ENCODE peak calls at places on chromosomes 6 and 20, in six cellular contexts. X is WTC11, G is osteoblast, U is cardiac muscle cell, K is mesothelial cell of epicardium, E is endodermal cell. C is an unnamed sample.

GRCh38 chr6:125264476-125264875 is 37.3 kb downstream of the HDDC2 start:
- DNase-seq in X (no peak), U (no peak), K (no peak), E (no peak), G (no peak), C (no peak)

GRCh38 chr6:121394151-121394550 is 41.3 kb upstream of the GJA1 start:
- DNase-seq in E (no peak), U (no peak), K (no peak), G (no peak), X (no peak), C (no peak)

GRCh38 chr6:129195666-129196065 is 312.7 kb downstream of the LAMA2 start:
- DNase-seq in E (no peak), X (no peak), G (no peak), U (no peak), K (no peak), C (no peak)

GRCh38 chr20:36128463-36129176 is 25.9 kb upstream of the EPB41L1 start:
- DNase-seq in E (no peak), G (peak), U (peak), X (no peak), K (no peak), C (no peak)

GRCh38 chr6:47651505-47651944 is 46.9 kb upstream of the ADGRF4 start:
- DNase-seq in G (no peak), X (no peak), K (no peak), E (no peak), U (peak), C (no peak)

GRCh38 chr20:37388831-37389230 is 42.9 kb downstream of the SRC start:
- DNase-seq in E (peak), K (no peak), U (no peak), G (peak), X (no peak), C (no peak)

GRCh38 chr6:69026715-69027114 is 391.6 kb downstream of the ADGRB3 start:
- DNase-seq in X (no peak), K (no peak), U (no peak), E (no peak), G (no peak), C (no peak)

GRCh38 chr6:141758430-141758829 is 374.3 kb upstream of the GJE1 start:
- DNase-seq in K (no peak), G (no peak), E (no peak), U (no peak), X (no peak), C (no peak)

GRCh38 chr20:41087777-41088176 is 49.6 kb upstream of the PLCG1 start:
- DNase-seq in X (no peak), E (no peak), K (no peak), G (no peak), U (no peak), C (no peak)

GRCh38 chr20:49685161-49685601 is 28.5 kb downstream of the B4GALT5 start:
- DNase-seq in X (no peak), K (no peak), G (peak), E (no peak), U (no peak), C (no peak)

GRCh38 chr6:3086282-3086946 is 18.1 kb downstream of the RIPK1 start:
- DNase-seq in E (no peak), K (no peak), G (no peak), U (no peak), X (no peak), C (no peak)

GRCh38 chr6:138657026-138657425 is 116.5 kb upstream of the CCDC28A start:
- DNase-seq in G (no peak), E (no peak), X (no peak), K (no peak), U (no peak), C (no peak)

GRCh38 chr6:16481680-16482079 is 243.3 kb downstream of the GMPR start:
- DNase-seq in X (no peak), G (no peak), U (peak), E (no peak), K (no peak), C (no peak)

GRCh38 chr20:30500829-30501440 is 756.5 kb upstream of the DEFB115 start:
- DNase-seq in K (no peak), G (peak), U (no peak), X (no peak), E (no peak), C (no peak)
- TF ChIP-seq CTCF in K (no peak), G (no peak), U (no peak), X (no peak), E (no peak), C (no peak)

GRCh38 chr6:49915035-49915434 is 48.7 kb upstream of the CRISP1 start:
- DNase-seq in K (no peak), E (peak), X (no peak), G (no peak), U (no peak), C (no peak)
- TF ChIP-seq CTCF in K (no peak), E (peak), X (no peak), G (no peak), U (no peak), C (no peak)

DNA sequence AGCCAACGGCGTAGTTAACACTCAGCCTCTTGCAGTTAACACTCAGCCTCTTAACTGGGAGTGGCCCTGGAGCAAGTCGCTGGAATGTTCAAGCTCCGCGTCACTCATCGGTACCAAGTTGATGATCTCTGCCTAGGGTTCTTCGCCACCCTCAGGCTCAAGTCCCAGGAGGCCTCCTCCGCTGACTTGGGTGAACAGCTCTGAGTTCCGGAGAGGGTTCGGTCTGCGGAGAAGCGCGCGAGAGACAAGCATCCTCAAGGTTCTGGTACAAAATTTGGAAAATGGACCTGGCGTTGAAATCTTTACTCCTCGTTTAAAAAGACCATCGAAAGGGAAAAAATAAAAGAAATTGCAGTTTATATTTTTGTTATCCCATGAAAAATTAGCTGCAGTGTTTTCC is 876 bp upstream of the DSP start:
- DNase-seq in G (peak), U (no peak), E (peak), K (no peak), X (peak), C (no peak)
- TF ChIP-seq CTCF in G (no peak), U (no peak), E (no peak), K (no peak), X (no peak), C (no peak)

DNA sequence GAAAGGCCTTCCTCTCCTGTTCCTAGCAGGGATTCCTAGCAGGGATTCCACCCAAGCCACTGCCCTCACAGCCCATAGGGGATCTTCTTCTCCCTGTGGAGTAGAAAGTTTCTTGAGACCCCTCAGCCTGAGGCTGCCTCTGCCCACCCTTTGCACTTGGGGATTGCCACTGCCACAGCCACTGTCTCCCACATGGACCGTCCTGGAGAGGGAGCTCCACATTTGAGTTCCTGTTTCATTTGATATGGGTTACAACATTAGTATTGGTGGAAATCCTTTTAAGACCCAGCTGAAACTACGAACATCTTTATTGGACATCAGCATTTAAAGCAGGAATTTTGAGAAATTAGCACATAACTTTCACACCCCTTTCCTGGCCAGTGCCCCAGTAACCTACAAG is 25.6 kb downstream of the HLA-G start:
- DNase-seq in E (no peak), K (no peak), G (no peak), U (no peak), X (no peak), C (no peak)
- TF ChIP-seq CTCF in E (no peak), K (no peak), G (no peak), U (no peak), X (no peak), C (no peak)

DNA sequence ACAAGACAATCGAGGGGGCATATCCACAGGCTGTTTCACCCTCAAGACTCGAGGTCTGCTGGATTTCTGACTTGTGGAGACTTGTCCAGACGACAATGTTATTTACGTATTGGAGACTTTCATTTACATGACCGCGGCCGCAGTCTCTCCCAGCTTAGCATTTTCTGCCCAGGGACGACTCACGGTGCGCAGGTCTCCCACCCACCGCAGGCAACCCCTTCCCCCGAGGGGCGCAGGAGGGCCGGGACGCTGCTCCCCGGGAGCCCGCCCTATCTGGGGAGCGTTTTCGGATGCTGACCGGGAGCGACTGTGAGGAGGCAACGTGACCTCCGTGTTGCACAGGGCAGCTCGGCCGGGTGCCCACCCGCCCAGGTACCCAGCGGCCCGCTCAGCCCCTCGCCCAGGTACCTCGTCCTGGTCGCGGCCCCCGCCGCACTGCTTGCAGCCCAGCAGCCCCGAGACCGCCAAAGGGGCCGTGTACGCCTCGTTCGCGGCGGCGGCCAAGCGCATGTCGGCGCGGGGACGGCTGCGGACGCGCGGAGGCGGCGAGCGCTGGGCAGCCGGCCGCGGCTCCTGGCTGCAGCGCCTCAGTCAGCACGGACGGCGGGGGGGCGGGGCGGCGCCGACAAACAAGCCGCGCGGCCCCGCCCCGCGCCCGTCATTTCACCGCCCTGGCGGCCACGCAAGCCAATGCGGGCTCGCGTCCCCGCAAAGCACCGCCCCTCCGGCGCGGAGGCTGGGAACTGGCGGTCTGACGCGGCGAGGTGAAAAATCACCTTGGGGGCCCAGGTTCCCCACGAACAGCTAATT is 85.5 kb downstream of the SESN1 start:
- DNase-seq in U (peak), E (peak), G (peak), X (peak), K (peak), C (peak)
- TF ChIP-seq CTCF in U (no peak), E (peak), G (no peak), X (no peak), K (no peak), C (no peak)

DNA sequence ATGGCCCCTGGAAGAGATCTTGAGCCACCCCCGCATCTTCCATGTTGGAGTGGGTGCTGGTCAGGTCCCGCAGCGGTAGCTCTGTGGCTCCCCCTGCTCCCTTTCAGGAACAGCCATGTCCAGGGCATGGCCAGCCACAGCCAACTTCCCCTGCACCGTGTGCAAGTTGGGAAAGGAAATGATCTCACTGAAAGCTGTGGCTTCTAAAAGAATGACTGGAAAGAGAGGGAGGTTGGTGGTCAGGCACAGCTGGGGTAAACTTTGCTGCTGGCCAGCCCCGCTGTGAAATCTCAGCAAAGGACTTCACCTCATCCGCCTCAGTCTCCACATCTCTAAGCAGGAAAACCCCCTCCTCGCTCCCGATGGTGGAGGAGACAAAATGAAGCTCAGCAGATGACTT is 153.6 kb upstream of the CST7 start:
- DNase-seq in K (no peak), G (no peak), E (no peak), X (no peak), U (peak), C (no peak)
- TF ChIP-seq CTCF in K (no peak), G (no peak), E (no peak), X (no peak), U (no peak), C (no peak)

C was measured in natural killer cell.